ENCODE peak calls at places on chromosomes 6 and 20, in ten cellular contexts. A is GM23338, N is NB4, F is IMR-90, Z is cardiac muscle cell, Q is DND-41, L is tibial artery, O is heart right ventricle, B is lower lobe of right lung, R is ovary. T is an unnamed sample.

GRCh38 chr6:4320860-4321259 is 185.5 kb upstream of the ECI2 start:
- DNase-seq in A (no peak), N (no peak), F (peak), Z (peak), Q (no peak), L (no peak), O (no peak), B (no peak), R (no peak), T (peak)

GRCh38 chr6:15769471-15770088 is 106.8 kb upstream of the DTNBP1 start:
- DNase-seq in A (no peak), N (no peak), F (no peak), Z (no peak), Q (no peak), L (no peak), O (no peak), B (no peak), R (no peak), T (no peak)

GRCh38 chr20:58514321-58515239 is 619 bp downstream of the APCDD1L start:
- DNase-seq in A (peak), N (no peak), F (peak), Z (peak), Q (no peak), L (no peak), O (no peak), B (no peak), R (no peak), T (no peak)

GRCh38 chr6:157767757-157768156 is 55.3 kb upstream of the SNX9 start:
- DNase-seq in A (no peak), N (no peak), F (no peak), Z (no peak), Q (no peak), L (no peak), O (no peak), B (no peak), R (no peak), T (no peak)

GRCh38 chr6:159043236-159043635 is 1.6 kb downstream of the TAGAP start:
- DNase-seq in A (no peak), N (peak), F (no peak), Z (no peak), Q (peak), L (no peak), O (no peak), B (no peak), R (no peak), T (no peak)

GRCh38 chr20:39903806-39904205 is 785.2 kb downstream of the MAFB start:
- DNase-seq in A (no peak), N (no peak), F (no peak), Z (no peak), Q (no peak), L (no peak), O (no peak), B (no peak), R (no peak), T (no peak)

GRCh38 chr6:136549359-136550044 is 720 bp downstream of the MAP7 start:
- DNase-seq in A (peak), N (no peak), F (no peak), Z (no peak), Q (no peak), L (no peak), O (no peak), B (peak), R (peak), T (no peak)

GRCh38 chr6:15507221-15507620 is 155.6 kb downstream of the DTNBP1 start:
- DNase-seq in A (no peak), N (no peak), F (no peak), Z (no peak), Q (no peak), L (no peak), O (no peak), B (no peak), R (no peak), T (no peak)

GRCh38 chr6:132969188-132969587 is 154.8 kb downstream of the RPS12 start:
- DNase-seq in A (peak), N (no peak), F (peak), Z (no peak), Q (no peak), L (no peak), O (no peak), B (no peak), R (no peak), T (no peak)

GRCh38 chr6:129590408-129591022 is 119.5 kb downstream of the ARHGAP18 start:
- DNase-seq in A (no peak), N (no peak), F (peak), Z (peak), Q (no peak), L (no peak), O (no peak), B (no peak), R (no peak), T (no peak)

GRCh38 chr6:42049116-42049809 is 1.1 kb upstream of the TAF8 start:
- DNase-seq in A (peak), N (no peak), F (no peak), Z (no peak), Q (no peak), L (no peak), O (no peak), B (no peak), R (peak), T (no peak)

GRCh38 chr20:14865169-14865568 is 527.8 kb upstream of the FLRT3 start:
- DNase-seq in A (no peak), N (no peak), F (no peak), Z (no peak), Q (peak), L (no peak), O (no peak), B (no peak), R (no peak), T (no peak)

GRCh38 chr6:119207973-119208725 is 129.7 kb upstream of the FAM184A start:
- DNase-seq in A (no peak), N (no peak), F (peak), Z (peak), Q (no peak), L (no peak), O (no peak), B (no peak), R (no peak), T (peak)

GRCh38 chr6:34585512-34586045 is 29.4 kb upstream of the SPDEF start:
- DNase-seq in A (no peak), N (no peak), F (peak), Z (peak), Q (no peak), L (peak), O (no peak), B (no peak), R (no peak), T (no peak)

GRCh38 chr6:26588965-26589364 is 7.8 kb upstream of the ABT1 start:
- DNase-seq in A (no peak), N (no peak), F (no peak), Z (no peak), Q (no peak), L (no peak), O (no peak), B (no peak), R (no peak), T (no peak)

GRCh38 chr6:148343383-148343782 is 745 bp downstream of the SASH1 start:
- DNase-seq in A (no peak), N (no peak), F (no peak), Z (peak), Q (no peak), L (no peak), O (no peak), B (no peak), R (no peak), T (no peak)
- TF ChIP-seq CTCF in A (no peak), N (no peak), F (no peak), Z (no peak), Q (no peak), L (no peak), O (peak), B (no peak), R (no peak), T (no peak)

GRCh38 chr6:142853244-142854180 is 91.5 kb downstream of the HIVEP2 start:
- DNase-seq in A (peak), N (no peak), F (peak), Z (no peak), Q (no peak), L (no peak), O (no peak), B (no peak), R (no peak), T (no peak)
- H3K4me3 ChIP-seq in A (no peak), N (no peak), F (no peak), Z (no peak), Q (no peak), L (no peak), O (no peak), B (no peak), R (no peak), T (no peak)

GRCh38 chr6:151740820-151741219 is 66.7 kb upstream of the ESR1 start:
- DNase-seq in A (no peak), N (no peak), F (no peak), Z (no peak), Q (no peak), L (no peak), O (no peak), B (no peak), R (no peak), T (no peak)

GRCh38 chr6:151733680-151734320 is 73.7 kb upstream of the ESR1 start:
- DNase-seq in A (no peak), N (no peak), F (no peak), Z (peak), Q (no peak), L (no peak), O (peak), B (no peak), R (no peak), T (no peak)

GRCh38 chr6:151738267-151738666 is 69.2 kb upstream of the ESR1 start:
- DNase-seq in A (no peak), N (no peak), F (no peak), Z (peak), Q (no peak), L (no peak), O (no peak), B (no peak), R (no peak), T (no peak)

DNA sequence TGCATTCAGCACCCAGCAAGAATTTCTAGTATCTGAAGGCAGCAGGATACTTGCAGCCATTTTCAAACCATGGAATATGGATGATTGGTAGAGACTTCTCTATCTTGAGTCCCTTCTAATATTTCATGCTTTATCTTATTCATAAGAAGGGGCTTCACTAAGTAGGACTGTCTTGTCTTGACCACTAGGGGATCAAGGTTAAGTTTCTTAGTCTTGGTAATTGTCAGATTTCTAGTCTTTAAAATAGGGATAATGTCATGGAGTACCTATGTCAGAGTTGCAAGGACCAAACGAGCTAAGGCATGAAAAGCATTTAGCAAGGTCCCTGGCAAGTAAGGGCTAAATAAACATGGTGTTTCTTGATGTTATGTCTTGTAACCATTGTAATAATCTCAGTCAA is 68.5 kb upstream of the ESR1 start:
- DNase-seq in A (no peak), N (no peak), F (no peak), Z (no peak), Q (no peak), L (no peak), O (no peak), B (no peak), R (no peak), T (no peak)
- TF ChIP-seq CTCF in A (no peak), N (no peak), F (no peak), Z (no peak), Q (peak), L (no peak), O (no peak), B (no peak), R (no peak), T (no peak)

GRCh38 chr20:38645980-38646858 is 44.6 kb downstream of the ARHGAP40 start:
- DNase-seq in A (peak), N (peak), F (peak), Z (peak), Q (peak), L (peak), O (peak), B (peak), R (peak), T (no peak)
- H3K4me3 ChIP-seq in A (peak), N (no peak), F (no peak), Z (no peak), Q (no peak), L (no peak), O (peak), B (peak), R (no peak), T (peak)

DNA sequence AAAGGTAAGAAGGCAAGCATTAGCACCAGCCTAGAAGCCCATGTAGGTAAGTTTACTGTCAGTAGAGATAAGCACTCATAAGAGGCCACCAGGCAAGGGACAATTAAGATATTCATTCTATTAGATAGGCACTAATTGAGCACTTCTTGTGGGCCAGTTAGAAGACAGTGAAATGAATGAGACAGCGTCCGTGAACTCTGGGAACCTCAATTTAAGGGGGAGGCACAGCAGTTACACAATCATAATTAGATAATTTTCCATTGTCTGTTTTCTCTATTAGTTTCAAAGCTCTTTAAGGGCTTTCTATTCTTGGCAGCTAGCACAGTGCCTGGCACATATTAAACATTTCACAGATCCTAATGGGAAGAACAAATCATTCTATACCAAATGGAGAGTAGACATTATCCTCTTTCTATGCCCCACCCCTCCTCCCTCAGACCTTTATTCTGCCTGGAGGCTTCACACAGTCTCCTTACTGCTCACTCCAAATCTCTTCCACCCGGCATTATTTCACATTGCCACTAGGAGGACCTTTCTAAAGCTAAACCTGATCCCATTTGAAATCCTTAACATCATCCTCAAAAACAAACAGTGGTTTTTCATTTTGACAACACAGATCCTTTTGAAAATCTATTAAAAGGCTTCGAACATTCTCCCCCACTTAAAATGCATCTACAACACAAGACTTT is 529.6 kb downstream of the ADGRB3 start:
- DNase-seq in A (peak), N (no peak), F (no peak), Z (no peak), Q (no peak), L (no peak), O (no peak), B (no peak), R (no peak), T (no peak)
- TF ChIP-seq CTCF in A (peak), N (peak), F (peak), Z (no peak), Q (no peak), L (no peak), O (peak), B (no peak), R (no peak), T (peak)

T was measured in LNCaP clone FGC.